ENCODE peak calls at places on chromosome 2, in ten cellular contexts. One of them, this sample, is unnamed.

GRCh38 chr2:185012643-185013042 is 414.3 kb downstream of the ZNF804A start:
- DNase-seq in stimulated activated CD8-positive, alpha-beta memory T cell treated with anti-CD3 and anti-CD28 coated beads, Interleukin-15, amount 100 ng/mL, for 24 hours: no peak
- DNase-seq in left ventricle myocardium inferior: no peak
- DNase-seq in NCI-H82: no peak
- DNase-seq in hypothalamus: no peak
- DNase-seq in lower lobe of right lung: no peak
- DNase-seq in aorta: no peak
- DNase-seq in effector memory CD8-positive, alpha-beta T cell: no peak
- DNase-seq in anterior cingulate cortex: no peak
- DNase-seq in fibroblast of gingiva: no peak
- DNase-seq in this sample: no peak

GRCh38 chr2:106519767-106520166 is 32.6 kb downstream of the CD8B2 start:
- DNase-seq in aorta: no peak
- DNase-seq in NCI-H82: no peak
- DNase-seq in stimulated activated CD8-positive, alpha-beta memory T cell treated with anti-CD3 and anti-CD28 coated beads, Interleukin-15, amount 100 ng/mL, for 24 hours: no peak
- DNase-seq in lower lobe of right lung: no peak
- DNase-seq in left ventricle myocardium inferior: no peak
- DNase-seq in anterior cingulate cortex: no peak
- DNase-seq in effector memory CD8-positive, alpha-beta T cell: no peak
- DNase-seq in hypothalamus: no peak
- DNase-seq in fibroblast of gingiva: no peak
- DNase-seq in this sample: no peak

GRCh38 chr2:159030674-159031380 is 62.4 kb downstream of the TANC1 start:
- DNase-seq in anterior cingulate cortex: no peak
- DNase-seq in left ventricle myocardium inferior: peak; percentile 58
- DNase-seq in lower lobe of right lung: no peak
- DNase-seq in effector memory CD8-positive, alpha-beta T cell: no peak
- DNase-seq in stimulated activated CD8-positive, alpha-beta memory T cell treated with anti-CD3 and anti-CD28 coated beads, Interleukin-15, amount 100 ng/mL, for 24 hours: no peak
- DNase-seq in NCI-H82: peak; percentile 87
- DNase-seq in aorta: no peak
- DNase-seq in hypothalamus: no peak
- DNase-seq in fibroblast of gingiva: peak; percentile 80
- DNase-seq in this sample: peak; percentile 64

GRCh38 chr2:43228341-43228751 is 1.9 kb upstream of the ZFP36L2 start:
- DNase-seq in stimulated activated CD8-positive, alpha-beta memory T cell treated with anti-CD3 and anti-CD28 coated beads, Interleukin-15, amount 100 ng/mL, for 24 hours: no peak
- DNase-seq in hypothalamus: no peak
- DNase-seq in anterior cingulate cortex: no peak
- DNase-seq in lower lobe of right lung: peak; percentile 25
- DNase-seq in NCI-H82: peak; percentile 28
- DNase-seq in effector memory CD8-positive, alpha-beta T cell: no peak
- DNase-seq in aorta: no peak
- DNase-seq in fibroblast of gingiva: no peak
- DNase-seq in left ventricle myocardium inferior: no peak
- DNase-seq in this sample: no peak

GRCh38 chr2:118046628-118047210 is 32.8 kb upstream of the CCDC93 start:
- DNase-seq in stimulated activated CD8-positive, alpha-beta memory T cell treated with anti-CD3 and anti-CD28 coated beads, Interleukin-15, amount 100 ng/mL, for 24 hours: no peak
- DNase-seq in NCI-H82: peak; percentile 49
- DNase-seq in left ventricle myocardium inferior: no peak
- DNase-seq in aorta: no peak
- DNase-seq in anterior cingulate cortex: no peak
- DNase-seq in effector memory CD8-positive, alpha-beta T cell: no peak
- DNase-seq in lower lobe of right lung: no peak
- DNase-seq in fibroblast of gingiva: peak; percentile 34
- DNase-seq in hypothalamus: no peak
- DNase-seq in this sample: peak; percentile 55

GRCh38 chr2:43458002-43458628 is 137.7 kb downstream of the THADA start:
- DNase-seq in left ventricle myocardium inferior: no peak
- DNase-seq in stimulated activated CD8-positive, alpha-beta memory T cell treated with anti-CD3 and anti-CD28 coated beads, Interleukin-15, amount 100 ng/mL, for 24 hours: no peak
- DNase-seq in anterior cingulate cortex: no peak
- DNase-seq in effector memory CD8-positive, alpha-beta T cell: no peak
- DNase-seq in NCI-H82: no peak
- DNase-seq in fibroblast of gingiva: peak; percentile 82
- DNase-seq in hypothalamus: no peak
- DNase-seq in lower lobe of right lung: no peak
- DNase-seq in aorta: no peak
- DNase-seq in this sample: peak; percentile 83

GRCh38 chr2:8234253-8234652 is 447.6 kb upstream of the ID2 start:
- DNase-seq in aorta: no peak
- DNase-seq in anterior cingulate cortex: no peak
- DNase-seq in stimulated activated CD8-positive, alpha-beta memory T cell treated with anti-CD3 and anti-CD28 coated beads, Interleukin-15, amount 100 ng/mL, for 24 hours: no peak
- DNase-seq in fibroblast of gingiva: no peak
- DNase-seq in left ventricle myocardium inferior: no peak
- DNase-seq in NCI-H82: no peak
- DNase-seq in effector memory CD8-positive, alpha-beta T cell: no peak
- DNase-seq in hypothalamus: no peak
- DNase-seq in lower lobe of right lung: no peak
- DNase-seq in this sample: no peak

GRCh38 chr2:124563415-124563814 is 538.3 kb downstream of the CNTNAP5 start:
- DNase-seq in hypothalamus: no peak
- DNase-seq in stimulated activated CD8-positive, alpha-beta memory T cell treated with anti-CD3 and anti-CD28 coated beads, Interleukin-15, amount 100 ng/mL, for 24 hours: no peak
- DNase-seq in NCI-H82: no peak
- DNase-seq in fibroblast of gingiva: no peak
- DNase-seq in aorta: no peak
- DNase-seq in anterior cingulate cortex: no peak
- DNase-seq in lower lobe of right lung: no peak
- DNase-seq in left ventricle myocardium inferior: no peak
- DNase-seq in effector memory CD8-positive, alpha-beta T cell: no peak
- DNase-seq in this sample: no peak

GRCh38 chr2:111919794-111920608 is 21.6 kb downstream of the MERTK start:
- DNase-seq in left ventricle myocardium inferior: peak; percentile 34
- DNase-seq in fibroblast of gingiva: peak; percentile 62
- DNase-seq in aorta: no peak
- DNase-seq in NCI-H82: no peak
- DNase-seq in effector memory CD8-positive, alpha-beta T cell: no peak
- DNase-seq in stimulated activated CD8-positive, alpha-beta memory T cell treated with anti-CD3 and anti-CD28 coated beads, Interleukin-15, amount 100 ng/mL, for 24 hours: no peak
- DNase-seq in anterior cingulate cortex: peak; percentile 36
- DNase-seq in hypothalamus: peak; percentile 25
- DNase-seq in lower lobe of right lung: peak; percentile 90
- DNase-seq in this sample: no peak

GRCh38 chr2:158004131-158004530 is 97.5 kb upstream of the UPP2 start:
- DNase-seq in aorta: no peak
- DNase-seq in lower lobe of right lung: no peak
- DNase-seq in anterior cingulate cortex: no peak
- DNase-seq in effector memory CD8-positive, alpha-beta T cell: no peak
- DNase-seq in fibroblast of gingiva: no peak
- DNase-seq in hypothalamus: no peak
- DNase-seq in stimulated activated CD8-positive, alpha-beta memory T cell treated with anti-CD3 and anti-CD28 coated beads, Interleukin-15, amount 100 ng/mL, for 24 hours: no peak
- DNase-seq in NCI-H82: no peak
- DNase-seq in left ventricle myocardium inferior: no peak
- DNase-seq in this sample: peak; percentile 7

GRCh38 chr2:155633887-155634570 is 698.5 kb downstream of the NR4A2 start:
- DNase-seq in fibroblast of gingiva: no peak
- DNase-seq in lower lobe of right lung: no peak
- DNase-seq in aorta: no peak
- DNase-seq in NCI-H82: no peak
- DNase-seq in left ventricle myocardium inferior: no peak
- DNase-seq in stimulated activated CD8-positive, alpha-beta memory T cell treated with anti-CD3 and anti-CD28 coated beads, Interleukin-15, amount 100 ng/mL, for 24 hours: no peak
- DNase-seq in effector memory CD8-positive, alpha-beta T cell: no peak
- DNase-seq in anterior cingulate cortex: no peak
- DNase-seq in hypothalamus: no peak
- DNase-seq in this sample: no peak

GRCh38 chr2:27016801-27017325 is 15.9 kb upstream of the TMEM214 start:
- DNase-seq in fibroblast of gingiva: peak; percentile 58
- DNase-seq in left ventricle myocardium inferior: peak; percentile 41
- DNase-seq in anterior cingulate cortex: peak; percentile 9
- DNase-seq in aorta: no peak
- DNase-seq in effector memory CD8-positive, alpha-beta T cell: no peak
- DNase-seq in stimulated activated CD8-positive, alpha-beta memory T cell treated with anti-CD3 and anti-CD28 coated beads, Interleukin-15, amount 100 ng/mL, for 24 hours: no peak
- DNase-seq in NCI-H82: peak; percentile 92
- DNase-seq in hypothalamus: no peak
- DNase-seq in lower lobe of right lung: peak; percentile 56
- DNase-seq in this sample: peak; percentile 70

GRCh38 chr2:121617042-121617599 is 32.1 kb downstream of the CLASP1 start:
- DNase-seq in hypothalamus: no peak
- DNase-seq in NCI-H82: no peak
- DNase-seq in aorta: no peak
- DNase-seq in effector memory CD8-positive, alpha-beta T cell: no peak
- DNase-seq in stimulated activated CD8-positive, alpha-beta memory T cell treated with anti-CD3 and anti-CD28 coated beads, Interleukin-15, amount 100 ng/mL, for 24 hours: no peak
- DNase-seq in anterior cingulate cortex: no peak
- DNase-seq in left ventricle myocardium inferior: no peak
- DNase-seq in lower lobe of right lung: no peak
- DNase-seq in fibroblast of gingiva: no peak
- DNase-seq in this sample: no peak

GRCh38 chr2:240426797-240427721 is 8.4 kb upstream of the GPC1 start:
- DNase-seq in aorta: no peak
- DNase-seq in stimulated activated CD8-positive, alpha-beta memory T cell treated with anti-CD3 and anti-CD28 coated beads, Interleukin-15, amount 100 ng/mL, for 24 hours: no peak
- DNase-seq in hypothalamus: no peak
- DNase-seq in fibroblast of gingiva: no peak
- DNase-seq in left ventricle myocardium inferior: no peak
- DNase-seq in effector memory CD8-positive, alpha-beta T cell: no peak
- DNase-seq in anterior cingulate cortex: no peak
- DNase-seq in lower lobe of right lung: peak; percentile 41
- DNase-seq in NCI-H82: no peak
- DNase-seq in this sample: peak; percentile 25

GRCh38 chr2:140567734-140568133 is 1563.1 kb downstream of the LRP1B start:
- DNase-seq in anterior cingulate cortex: no peak
- DNase-seq in hypothalamus: no peak
- DNase-seq in lower lobe of right lung: no peak
- DNase-seq in NCI-H82: no peak
- DNase-seq in aorta: no peak
- DNase-seq in left ventricle myocardium inferior: no peak
- DNase-seq in stimulated activated CD8-positive, alpha-beta memory T cell treated with anti-CD3 and anti-CD28 coated beads, Interleukin-15, amount 100 ng/mL, for 24 hours: no peak
- DNase-seq in effector memory CD8-positive, alpha-beta T cell: no peak
- DNase-seq in fibroblast of gingiva: no peak
- DNase-seq in this sample: no peak

GRCh38 chr2:230794472-230794871 is 70.3 kb upstream of the ITM2C start:
- DNase-seq in stimulated activated CD8-positive, alpha-beta memory T cell treated with anti-CD3 and anti-CD28 coated beads, Interleukin-15, amount 100 ng/mL, for 24 hours: no peak
- DNase-seq in fibroblast of gingiva: no peak
- DNase-seq in anterior cingulate cortex: no peak
- DNase-seq in left ventricle myocardium inferior: no peak
- DNase-seq in aorta: no peak
- DNase-seq in NCI-H82: no peak
- DNase-seq in lower lobe of right lung: no peak
- DNase-seq in effector memory CD8-positive, alpha-beta T cell: no peak
- DNase-seq in hypothalamus: no peak
- DNase-seq in this sample: no peak

GRCh38 chr2:236974752-236975151 is 110.9 kb upstream of the COPS8 start:
- DNase-seq in stimulated activated CD8-positive, alpha-beta memory T cell treated with anti-CD3 and anti-CD28 coated beads, Interleukin-15, amount 100 ng/mL, for 24 hours: no peak
- DNase-seq in effector memory CD8-positive, alpha-beta T cell: no peak
- DNase-seq in lower lobe of right lung: no peak
- DNase-seq in NCI-H82: no peak
- DNase-seq in aorta: no peak
- DNase-seq in hypothalamus: no peak
- DNase-seq in fibroblast of gingiva: no peak
- DNase-seq in left ventricle myocardium inferior: no peak
- DNase-seq in anterior cingulate cortex: no peak
- DNase-seq in this sample: no peak

GRCh38 chr2:112793449-112793978 is 9.2 kb upstream of the IL1A start:
- DNase-seq in fibroblast of gingiva: no peak
- DNase-seq in NCI-H82: no peak
- DNase-seq in left ventricle myocardium inferior: no peak
- DNase-seq in effector memory CD8-positive, alpha-beta T cell: no peak
- DNase-seq in hypothalamus: no peak
- DNase-seq in aorta: no peak
- DNase-seq in anterior cingulate cortex: no peak
- DNase-seq in stimulated activated CD8-positive, alpha-beta memory T cell treated with anti-CD3 and anti-CD28 coated beads, Interleukin-15, amount 100 ng/mL, for 24 hours: no peak
- DNase-seq in lower lobe of right lung: no peak
- DNase-seq in this sample: peak; percentile 46

GRCh38 chr2:14234911-14235310 is 397.6 kb upstream of the LRATD1 start:
- DNase-seq in NCI-H82: no peak
- DNase-seq in hypothalamus: no peak
- DNase-seq in stimulated activated CD8-positive, alpha-beta memory T cell treated with anti-CD3 and anti-CD28 coated beads, Interleukin-15, amount 100 ng/mL, for 24 hours: no peak
- DNase-seq in left ventricle myocardium inferior: no peak
- DNase-seq in lower lobe of right lung: no peak
- DNase-seq in fibroblast of gingiva: no peak
- DNase-seq in effector memory CD8-positive, alpha-beta T cell: no peak
- DNase-seq in aorta: no peak
- DNase-seq in anterior cingulate cortex: no peak
- DNase-seq in this sample: peak; percentile 8

GRCh38 chr2:237092920-237093781 is 7.5 kb downstream of the COPS8 start:
- DNase-seq in fibroblast of gingiva: peak; percentile 82
- DNase-seq in stimulated activated CD8-positive, alpha-beta memory T cell treated with anti-CD3 and anti-CD28 coated beads, Interleukin-15, amount 100 ng/mL, for 24 hours: no peak
- DNase-seq in hypothalamus: no peak
- DNase-seq in lower lobe of right lung: no peak
- DNase-seq in anterior cingulate cortex: no peak
- DNase-seq in aorta: no peak
- DNase-seq in effector memory CD8-positive, alpha-beta T cell: no peak
- DNase-seq in NCI-H82: peak; percentile 11
- DNase-seq in left ventricle myocardium inferior: no peak
- DNase-seq in this sample: peak; percentile 78

GRCh38 chr2:23249348-23249747 is 135.6 kb upstream of the KLHL29 start:
- DNase-seq in effector memory CD8-positive, alpha-beta T cell: no peak
- DNase-seq in NCI-H82: no peak
- DNase-seq in hypothalamus: no peak
- DNase-seq in left ventricle myocardium inferior: peak; percentile 57
- DNase-seq in aorta: peak; percentile 83
- DNase-seq in lower lobe of right lung: no peak
- DNase-seq in fibroblast of gingiva: peak; percentile 26
- DNase-seq in anterior cingulate cortex: no peak
- DNase-seq in stimulated activated CD8-positive, alpha-beta memory T cell treated with anti-CD3 and anti-CD28 coated beads, Interleukin-15, amount 100 ng/mL, for 24 hours: no peak
- DNase-seq in this sample: peak; percentile 47

GRCh38 chr2:190156750-190157277 is 94.3 kb upstream of the MSTN start:
- DNase-seq in fibroblast of gingiva: no peak
- DNase-seq in stimulated activated CD8-positive, alpha-beta memory T cell treated with anti-CD3 and anti-CD28 coated beads, Interleukin-15, amount 100 ng/mL, for 24 hours: no peak
- DNase-seq in aorta: no peak
- DNase-seq in NCI-H82: no peak
- DNase-seq in anterior cingulate cortex: no peak
- DNase-seq in effector memory CD8-positive, alpha-beta T cell: no peak
- DNase-seq in hypothalamus: no peak
- DNase-seq in left ventricle myocardium inferior: no peak
- DNase-seq in lower lobe of right lung: no peak
- DNase-seq in this sample: no peak

GRCh38 chr2:98805412-98806265 is 74.7 kb upstream of the MGAT4A start:
- DNase-seq in NCI-H82: no peak
- DNase-seq in stimulated activated CD8-positive, alpha-beta memory T cell treated with anti-CD3 and anti-CD28 coated beads, Interleukin-15, amount 100 ng/mL, for 24 hours: no peak
- DNase-seq in left ventricle myocardium inferior: no peak
- DNase-seq in hypothalamus: no peak
- DNase-seq in aorta: no peak
- DNase-seq in fibroblast of gingiva: peak; percentile 69
- DNase-seq in lower lobe of right lung: peak; percentile 63
- DNase-seq in effector memory CD8-positive, alpha-beta T cell: no peak
- DNase-seq in anterior cingulate cortex: no peak
- DNase-seq in this sample: peak; percentile 48

GRCh38 chr2:240436626-240437180 is 1.2 kb downstream of the GPC1 start:
- DNase-seq in hypothalamus: no peak
- DNase-seq in effector memory CD8-positive, alpha-beta T cell: no peak
- DNase-seq in aorta: no peak
- DNase-seq in lower lobe of right lung: peak; percentile 51
- DNase-seq in anterior cingulate cortex: no peak
- DNase-seq in stimulated activated CD8-positive, alpha-beta memory T cell treated with anti-CD3 and anti-CD28 coated beads, Interleukin-15, amount 100 ng/mL, for 24 hours: no peak
- DNase-seq in left ventricle myocardium inferior: peak; percentile 22
- DNase-seq in NCI-H82: peak; percentile 38
- DNase-seq in fibroblast of gingiva: no peak
- DNase-seq in this sample: no peak

GRCh38 chr2:239151201-239152131 is 249.4 kb downstream of the HDAC4 start:
- DNase-seq in hypothalamus: no peak
- DNase-seq in anterior cingulate cortex: no peak
- DNase-seq in effector memory CD8-positive, alpha-beta T cell: no peak
- DNase-seq in fibroblast of gingiva: peak; percentile 42
- DNase-seq in stimulated activated CD8-positive, alpha-beta memory T cell treated with anti-CD3 and anti-CD28 coated beads, Interleukin-15, amount 100 ng/mL, for 24 hours: no peak
- DNase-seq in aorta: peak; percentile 41
- DNase-seq in lower lobe of right lung: peak; percentile 32
- DNase-seq in left ventricle myocardium inferior: peak; percentile 15
- DNase-seq in NCI-H82: no peak
- DNase-seq in this sample: no peak

GRCh38 chr2:31401580-31401979 is 13.0 kb downstream of the XDH start:
- DNase-seq in fibroblast of gingiva: peak; percentile 92
- DNase-seq in lower lobe of right lung: no peak
- DNase-seq in effector memory CD8-positive, alpha-beta T cell: no peak
- DNase-seq in aorta: no peak
- DNase-seq in anterior cingulate cortex: no peak
- DNase-seq in stimulated activated CD8-positive, alpha-beta memory T cell treated with anti-CD3 and anti-CD28 coated beads, Interleukin-15, amount 100 ng/mL, for 24 hours: no peak
- DNase-seq in hypothalamus: no peak
- DNase-seq in NCI-H82: no peak
- DNase-seq in left ventricle myocardium inferior: no peak
- DNase-seq in this sample: peak; percentile 93

GRCh38 chr2:191885650-191886049 is 38.8 kb upstream of the CAVIN2 start:
- DNase-seq in anterior cingulate cortex: no peak
- DNase-seq in effector memory CD8-positive, alpha-beta T cell: no peak
- DNase-seq in NCI-H82: no peak
- DNase-seq in left ventricle myocardium inferior: no peak
- DNase-seq in hypothalamus: no peak
- DNase-seq in lower lobe of right lung: no peak
- DNase-seq in aorta: no peak
- DNase-seq in stimulated activated CD8-positive, alpha-beta memory T cell treated with anti-CD3 and anti-CD28 coated beads, Interleukin-15, amount 100 ng/mL, for 24 hours: no peak
- DNase-seq in fibroblast of gingiva: no peak
- DNase-seq in this sample: no peak

GRCh38 chr2:80112790-80113189 is 191.8 kb downstream of the LRRTM1 start:
- DNase-seq in stimulated activated CD8-positive, alpha-beta memory T cell treated with anti-CD3 and anti-CD28 coated beads, Interleukin-15, amount 100 ng/mL, for 24 hours: no peak
- DNase-seq in left ventricle myocardium inferior: no peak
- DNase-seq in NCI-H82: no peak
- DNase-seq in effector memory CD8-positive, alpha-beta T cell: no peak
- DNase-seq in hypothalamus: no peak
- DNase-seq in aorta: no peak
- DNase-seq in lower lobe of right lung: no peak
- DNase-seq in anterior cingulate cortex: no peak
- DNase-seq in fibroblast of gingiva: no peak
- DNase-seq in this sample: no peak